ENCODE peak calls at places on chromosomes 11 and 22, in nine cellular contexts. E, C, Z, S, Q, Y, D, V and K are unnamed samples.
A peak's percentile ranks its signal among the peaks of the same experiment; 100 is the strongest.

GRCh38 chr11:65646288-65646734 is 8.4 kb downstream of the SIPA1 start:
- DNase-seq in Z (no peak), E (no peak), S (no peak), C (no peak), Y (no peak), D (no peak), Q (no peak), V (no peak), K (no peak)

GRCh38 chr11:120912504-120912903 is 111.4 kb upstream of the TBCEL start:
- DNase-seq in E (peak; percentile 42), Q (no peak), C (peak; percentile 26), D (no peak), Y (no peak), Z (peak; percentile 30), V (peak; percentile 20), S (peak; percentile 5), K (no peak)

GRCh38 chr11:57424802-57425564 is 1.9 kb downstream of the SLC43A3 start:
- DNase-seq in Y (peak; percentile 86), D (no peak), Q (peak; percentile 77), E (peak; percentile 80), S (peak; percentile 80), Z (peak; percentile 61), V (peak; percentile 56), C (peak; percentile 94), K (no peak)

GRCh38 chr11:19846654-19847330 is 134.2 kb downstream of the NAV2 start:
- DNase-seq in Q (no peak), C (no peak), D (no peak), V (no peak), Z (no peak), E (no peak), Y (no peak), S (no peak), K (no peak)

GRCh38 chr11:72805214-72805613 is 9.0 kb upstream of the ATG16L2 start:
- DNase-seq in C (no peak), Y (no peak), S (no peak), E (no peak), V (no peak), D (no peak), Z (no peak), Q (no peak), K (no peak)

GRCh38 chr11:99343117-99343516 is 322.4 kb downstream of the CNTN5 start:
- DNase-seq in E (no peak), S (no peak), Y (no peak), D (no peak), V (no peak), C (no peak), Z (no peak), Q (no peak), K (no peak)

GRCh38 chr11:10858505-10859360 is 880 bp upstream of the ZBED5 start:
- DNase-seq in C (no peak), E (peak; percentile 74), Y (peak; percentile 85), Q (peak; percentile 40), Z (no peak), V (no peak), D (peak; percentile 16), S (no peak), K (peak; percentile 45)

GRCh38 chr22:32206774-32207758 is 2.2 kb upstream of the RFPL2 start:
- DNase-seq in S (no peak), D (peak; percentile 28), Q (no peak), Z (no peak), E (peak; percentile 71), V (no peak), Y (peak; percentile 71), C (no peak), K (no peak)

GRCh38 chr22:46696614-46697013 is 41.4 kb downstream of the CERK start:
- DNase-seq in E (no peak), Y (no peak), Q (no peak), V (no peak), Z (no peak), C (no peak), D (no peak), S (no peak), K (no peak)

GRCh38 chr11:76791861-76792260 is 8.7 kb downstream of the TSKU start:
- DNase-seq in Q (no peak), E (no peak), D (no peak), Z (no peak), V (peak; percentile 55), C (no peak), Y (peak; percentile 22), S (peak; percentile 72), K (no peak)

GRCh38 chr22:31079095-31079642 is 1.9 kb upstream of the SMTN start:
- DNase-seq in Q (no peak), D (no peak), Y (no peak), S (no peak), E (no peak), V (no peak), Z (no peak), C (no peak), K (no peak)

GRCh38 chr11:102112654-102112926 is 2.3 kb downstream of the YAP1 start:
- DNase-seq in Q (no peak), S (no peak), Z (no peak), C (no peak), D (no peak), Y (no peak), E (no peak), V (no peak), K (no peak)

GRCh38 chr11:8036986-8037385 is 44.0 kb upstream of the TUB start:
- DNase-seq in Q (no peak), C (no peak), V (no peak), D (no peak), Z (no peak), Y (no peak), S (no peak), E (no peak), K (no peak)

GRCh38 chr22:39251762-39252460 is 7.1 kb upstream of the PDGFB start:
- DNase-seq in S (no peak), C (no peak), Y (no peak), D (no peak), E (no peak), V (no peak), Z (no peak), Q (no peak), K (no peak)

GRCh38 chr22:42151924-42152635 is 21.5 kb upstream of the CYP2D6 start:
- DNase-seq in Q (no peak), Y (no peak), S (no peak), E (no peak), D (no peak), C (no peak), Z (no peak), V (no peak), K (no peak)

GRCh38 chr22:50148166-50148500 is 22.4 kb upstream of the PANX2 start:
- DNase-seq in E (no peak), Z (no peak), Q (no peak), C (no peak), D (no peak), V (no peak), S (no peak), Y (no peak), K (no peak)

GRCh38 chr22:46518038-46518437 is 19.4 kb downstream of the CELSR1 start:
- DNase-seq in V (no peak), C (no peak), S (no peak), Y (no peak), Z (no peak), E (no peak), Q (no peak), D (no peak), K (no peak)

GRCh38 chr11:9677951-9678350 is 14.1 kb downstream of the SWAP70 start:
- DNase-seq in Y (no peak), D (no peak), V (no peak), C (no peak), E (peak; percentile 46), Z (no peak), S (no peak), Q (no peak), K (no peak)

GRCh38 chr11:66022401-66023185 is 3.7 kb downstream of the CATSPER1 start:
- DNase-seq in S (no peak), V (no peak), E (peak; percentile 91), D (peak; percentile 26), Z (peak; percentile 89), C (no peak), Q (peak; percentile 90), Y (peak; percentile 85), K (peak; percentile 96)

GRCh38 chr11:1568451-1568911 is 3.6 kb downstream of the DUSP8 start:
- DNase-seq in Y (no peak), C (no peak), Q (no peak), D (no peak), Z (peak; percentile 4), V (no peak), S (no peak), E (peak; percentile 77), K (no peak)

GRCh38 chr11:60974726-60975125 is 3.2 kb downstream of the CD6 start:
- DNase-seq in Y (peak; percentile 25), D (no peak), S (no peak), E (no peak), C (no peak), V (no peak), Z (no peak), Q (no peak), K (peak; percentile 45)

GRCh38 chr11:86668929-86669328 is 3.5 kb downstream of the ME3 start:
- DNase-seq in C (no peak), Z (no peak), S (no peak), Q (no peak), V (no peak), E (no peak), D (no peak), Y (no peak), K (no peak)

GRCh38 chr11:92383430-92383829 is 158.8 kb downstream of the FAT3 start:
- DNase-seq in E (no peak), V (no peak), Y (peak; percentile 85), S (peak; percentile 36), Z (no peak), Q (no peak), C (no peak), D (no peak), K (no peak)

GRCh38 chr22:28718044-28718443 is 23.6 kb downstream of the CHEK2 start:
- DNase-seq in Z (no peak), Q (no peak), D (no peak), E (peak; percentile 50), C (no peak), Y (no peak), V (no peak), S (no peak), K (no peak)

GRCh38 chr11:76512851-76513653 is 68.2 kb downstream of the EMSY start:
- DNase-seq in Q (no peak), Z (no peak), D (no peak), C (peak; percentile 17), S (peak; percentile 5), E (peak; percentile 60), Y (no peak), V (peak; percentile 13), K (no peak)

GRCh38 chr22:31343235-31344191 is 2.6 kb downstream of the PATZ1 start:
- DNase-seq in E (peak; percentile 56), D (peak; percentile 37), V (no peak), S (no peak), Q (peak; percentile 32), Y (peak; percentile 90), C (no peak), Z (peak; percentile 18), K (peak; percentile 61)

GRCh38 chr11:19519912-19520641 is 192.6 kb upstream of the NAV2 start:
- DNase-seq in V (no peak), C (no peak), Y (no peak), S (no peak), Q (no peak), E (no peak), Z (no peak), D (no peak), K (no peak)

GRCh38 chr11:117610045-117610444 is 187.0 kb downstream of the DSCAML1 start:
- DNase-seq in Y (no peak), Z (no peak), E (no peak), D (no peak), C (no peak), S (no peak), V (no peak), Q (no peak), K (no peak)

GRCh38 chr11:69008774-69009440 is 4.1 kb downstream of the MRGPRF start:
- DNase-seq in V (peak; percentile 89), Y (peak; percentile 99), Q (no peak), Z (no peak), C (peak; percentile 86), D (no peak), S (peak; percentile 84), E (no peak), K (no peak)

GRCh38 chr11:65972116-65972515 is 10.6 kb downstream of the SART1 start:
- DNase-seq in E (no peak), S (no peak), Y (no peak), Z (no peak), V (no peak), Q (no peak), C (no peak), D (no peak), K (no peak)

GRCh38 chr22:49613108-49613507 is 214.6 kb downstream of the BRD1 start:
- DNase-seq in Q (no peak), Z (no peak), D (no peak), Y (peak; percentile 19), V (no peak), C (no peak), S (no peak), E (no peak), K (no peak)